ENCODE peak calls at places on chromosomes 3 and 15, in six cellular contexts. A is right cardiac atrium; X is head of caudate nucleus; B is T-helper 17 cell; Q is stimulated activated CD4-positive, alpha-beta T cell treated with anti-CD3 and anti-CD28 coated beads, Interleukin-1b, Interleukin-23, amount 100 ng/mL, for 48 hours; U is DMS79 treated with DMSO at 0.1 percent for 48 hours. V is an unnamed sample.

GRCh38 chr3:42960282-42960681 is 18.8 kb upstream of the GASK1A start:
- DNase-seq in B (no peak), X (no peak), A (no peak), U (no peak), Q (no peak), V (peak)

GRCh38 chr3:190512666-190513065 is 1.2 kb upstream of the IL1RAP start:
- DNase-seq in Q (no peak), X (no peak), B (no peak), A (no peak), U (no peak), V (no peak)

GRCh38 chr15:39413558-39413957 is 167.3 kb upstream of the THBS1 start:
- DNase-seq in X (no peak), Q (no peak), A (no peak), U (no peak), B (no peak), V (no peak)

GRCh38 chr3:189897406-189897805 is 223.3 kb downstream of the P3H2 start:
- DNase-seq in Q (no peak), B (no peak), X (no peak), A (no peak), U (no peak), V (no peak)

GRCh38 chr15:74172751-74173544 is 562 bp upstream of the ISLR start:
- DNase-seq in B (no peak), A (peak), Q (no peak), U (peak), X (no peak), V (peak)

GRCh38 chr15:85623648-85624047 is 171.1 kb downstream of the KLHL25 start:
- DNase-seq in U (no peak), B (no peak), X (no peak), Q (no peak), A (no peak), V (no peak)

GRCh38 chr3:8885806-8886205 is 77.5 kb downstream of the RAD18 start:
- DNase-seq in Q (no peak), X (no peak), A (no peak), U (no peak), B (no peak), V (no peak)

GRCh38 chr3:6799264-6799915 is 61.5 kb upstream of the GRM7 start:
- DNase-seq in U (no peak), A (peak), Q (peak), X (peak), B (no peak), V (peak)

GRCh38 chr15:37586976-37587375 is 347.5 kb upstream of the TMCO5A start:
- DNase-seq in Q (no peak), X (no peak), A (no peak), B (no peak), U (no peak), V (no peak)

GRCh38 chr3:48897401-48898376 is 993 bp downstream of the SLC25A20 start:
- DNase-seq in Q (no peak), X (no peak), U (no peak), A (no peak), B (no peak), V (no peak)

GRCh38 chr15:65389226-65389625 is 11.4 kb upstream of the IGDCC3 start:
- DNase-seq in B (no peak), U (no peak), A (no peak), Q (no peak), X (no peak), V (no peak)

GRCh38 chr3:1195922-1196321 is 103.1 kb downstream of the CNTN6 start:
- DNase-seq in Q (no peak), X (no peak), B (no peak), A (no peak), U (no peak), V (no peak)

GRCh38 chr3:195812366-195812765 is 637 bp upstream of the MUC4 start:
- DNase-seq in A (no peak), Q (no peak), X (no peak), U (no peak), B (no peak), V (no peak)

GRCh38 chr3:167033866-167034265 is 346.2 kb downstream of the ZBBX start:
- DNase-seq in B (no peak), U (no peak), Q (no peak), A (no peak), X (no peak), V (no peak)

GRCh38 chr15:67079361-67079760 is 14.0 kb downstream of the SMAD3 start:
- DNase-seq in B (no peak), A (no peak), X (no peak), U (no peak), Q (no peak), V (no peak)

GRCh38 chr15:77810180-77810579 is 177.5 kb upstream of the LINGO1 start:
- DNase-seq in A (no peak), U (no peak), B (no peak), X (no peak), Q (no peak), V (no peak)

GRCh38 chr3:136181741-136182140 is 14.4 kb downstream of the MSL2 start:
- DNase-seq in X (no peak), B (no peak), Q (no peak), A (no peak), U (no peak), V (no peak)

GRCh38 chr15:25510146-25510545 is 71.3 kb upstream of the UBE3A start:
- DNase-seq in X (no peak), A (no peak), U (no peak), Q (no peak), B (no peak), V (no peak)

GRCh38 chr15:77538011-77538410 is 94.7 kb downstream of the LINGO1 start:
- DNase-seq in A (no peak), Q (no peak), U (no peak), X (peak), B (no peak), V (no peak)

GRCh38 chr3:186644683-186645082 is 4.5 kb downstream of the FETUB start:
- DNase-seq in U (no peak), B (no peak), X (no peak), A (no peak), Q (no peak), V (peak)

GRCh38 chr3:146189519-146190173 is 28.7 kb upstream of the PLOD2 start:
- DNase-seq in B (peak), A (no peak), U (peak), Q (no peak), X (no peak), V (peak)

GRCh38 chr3:118080886-118081285 is 953.8 kb downstream of the IGSF11 start:
- DNase-seq in A (no peak), U (no peak), B (no peak), Q (no peak), X (no peak), V (no peak)

GRCh38 chr3:97612632-97613031 is 151.9 kb upstream of the ARL6 start:
- DNase-seq in X (no peak), B (no peak), U (no peak), Q (no peak), A (no peak), V (no peak)

GRCh38 chr15:98753726-98754125 is 105.4 kb downstream of the IGF1R start:
- DNase-seq in A (no peak), X (no peak), B (no peak), U (no peak), Q (no peak), V (no peak)

GRCh38 chr3:129016366-129016724 is 15.2 kb downstream of the EFCC1 start:
- DNase-seq in Q (peak), X (no peak), B (peak), A (peak), U (peak), V (no peak)